ENCODE peak calls at places on chromosomes 5 and 9, in seven cellular contexts. A is EL; K is OCI-LY7; U is A549; T is GM03348; O is activated T-helper 1 cell treated with anti-CD3 and anti-CD28 coated beads, Interleukin-2, amount 50 U/mL, for 16 hours; F is psoas muscle. J is an unnamed sample.
A peak's percentile ranks its signal among the peaks of the same experiment; 100 is the strongest.

GRCh38 chr5:169127431-169127830 is 173.5 kb downstream of the SLIT3 start:
- DNase-seq in O (no peak), A (no peak), K (peak; percentile 2), F (no peak), U (no peak), T (no peak), J (no peak)

GRCh38 chr9:127444921-127445850 is 6.0 kb downstream of the RPL12 start:
- DNase-seq in O (no peak), F (no peak), A (peak; percentile 36), U (no peak), K (peak; percentile 20), T (no peak), J (no peak)

GRCh38 chr5:68290260-68290674 is 74.7 kb downstream of the PIK3R1 start:
- DNase-seq in A (peak; percentile 37), T (peak; percentile 18), U (no peak), O (no peak), F (no peak), K (no peak), J (peak; percentile 43)

GRCh38 chr9:126329476-126330275 is 3.0 kb downstream of the MVB12B start:
- DNase-seq in K (no peak), T (no peak), F (peak; percentile 72), U (no peak), O (no peak), A (no peak), J (no peak)

GRCh38 chr9:994005-994404 is 17.6 kb downstream of the DMRT3 start:
- DNase-seq in A (no peak), F (no peak), O (no peak), T (no peak), K (peak; percentile 40), U (no peak), J (no peak)

GRCh38 chr9:26169684-26170083 is 491.4 kb upstream of the TUSC1 start:
- DNase-seq in O (no peak), U (peak; percentile 2), A (peak; percentile 21), T (no peak), F (no peak), K (no peak), J (no peak)

GRCh38 chr9:8733096-8733954 is 933.7 kb upstream of the DMAC1 start:
- DNase-seq in A (no peak), O (no peak), K (no peak), F (peak; percentile 30), U (no peak), T (no peak), J (no peak)

GRCh38 chr5:61675015-61675692 is 343.1 kb downstream of the ZSWIM6 start:
- DNase-seq in K (no peak), T (no peak), A (no peak), F (no peak), O (no peak), U (no peak), J (no peak)

GRCh38 chr5:96242536-96242935 is 190.5 kb downstream of the PCSK1 start:
- DNase-seq in A (peak; percentile 46), T (no peak), O (no peak), K (no peak), U (no peak), F (no peak), J (no peak)

GRCh38 chr5:11683666-11684065 is 220.6 kb downstream of the CTNND2 start:
- DNase-seq in K (no peak), O (no peak), A (no peak), T (no peak), U (no peak), F (peak; percentile 24), J (no peak)

GRCh38 chr9:63817622-63818518 is 1467.1 kb downstream of the FOXD4L5 start:
- DNase-seq in A (peak; percentile 23), K (peak; percentile 49), T (peak; percentile 27), O (peak; percentile 43), F (peak; percentile 43), U (no peak), J (no peak)

GRCh38 chr9:101465330-101465915 is 29.8 kb upstream of the ALDOB start:
- DNase-seq in F (no peak), U (peak; percentile 36), K (peak; percentile 29), O (no peak), A (peak; percentile 80), T (peak; percentile 67), J (peak; percentile 70)

GRCh38 chr5:84381501-84382362 is 2.9 kb downstream of the EDIL3 start:
- DNase-seq in K (no peak), F (no peak), A (no peak), O (no peak), T (no peak), U (no peak), J (no peak)

GRCh38 chr9:120965344-120966004 is 38.9 kb upstream of the TRAF1 start:
- DNase-seq in A (no peak), O (no peak), K (no peak), F (peak; percentile 16), U (no peak), T (no peak), J (peak; percentile 43)

GRCh38 chr5:157166494-157167218 is 592 bp upstream of the GARIN3 start:
- DNase-seq in U (no peak), K (no peak), O (no peak), T (no peak), F (no peak), A (no peak), J (no peak)

GRCh38 chr9:121538221-121538620 is 38.6 kb upstream of the GGTA1 start:
- DNase-seq in O (no peak), U (no peak), F (no peak), A (no peak), K (no peak), T (no peak), J (no peak)

GRCh38 chr9:91416086-91416712 is 7.4 kb downstream of the NFIL3 start:
- DNase-seq in O (no peak), T (peak; percentile 27), U (no peak), A (peak; percentile 67), F (no peak), K (no peak), J (no peak)

GRCh38 chr9:21993893-21994525 is at the start of gene CDKN2A:
- DNase-seq in A (peak; percentile 64), F (no peak), O (peak; percentile 31), T (no peak), U (no peak), K (peak; percentile 90), J (no peak)

GRCh38 chr9:87054999-87055686 is 107.8 kb upstream of the GAS1 start:
- DNase-seq in U (no peak), K (no peak), O (no peak), A (no peak), F (no peak), T (no peak), J (no peak)

GRCh38 chr5:143014017-143014651 is 244.0 kb downstream of the ARHGAP26 start:
- DNase-seq in A (no peak), U (no peak), T (no peak), K (peak; percentile 45), O (no peak), F (peak; percentile 25), J (no peak)

GRCh38 chr5:57172466-57172961 is 1.3 kb upstream of the GPBP1 start:
- DNase-seq in U (no peak), F (no peak), A (peak; percentile 25), K (peak; percentile 56), O (no peak), T (peak; percentile 21), J (no peak)

GRCh38 chr5:174344335-174344734 is 298.8 kb downstream of the NSG2 start:
- DNase-seq in F (no peak), T (no peak), U (no peak), K (no peak), A (no peak), O (no peak), J (no peak)

GRCh38 chr5:95446009-95446408 is 54.8 kb downstream of the FAM81B start:
- DNase-seq in A (peak; percentile 87), O (no peak), K (no peak), T (peak; percentile 4), U (no peak), F (no peak), J (peak; percentile 4)

GRCh38 chr9:82010711-82011110 is 22.1 kb downstream of the SPATA31D1 start:
- DNase-seq in O (no peak), K (no peak), F (no peak), U (no peak), T (no peak), A (no peak), J (no peak)

GRCh38 chr5:128276537-128277216 is 193.1 kb downstream of the SLC12A2 start:
- DNase-seq in A (peak; percentile 27), F (no peak), O (no peak), T (no peak), K (no peak), U (no peak), J (no peak)

GRCh38 chr9:36492849-36493248 is 79.8 kb upstream of the MELK start:
- DNase-seq in K (no peak), A (no peak), F (no peak), U (no peak), O (no peak), T (no peak), J (no peak)

GRCh38 chr5:143886621-143887301 is 74.8 kb downstream of the HMHB1 start:
- DNase-seq in K (no peak), F (no peak), O (no peak), U (no peak), T (peak; percentile 37), A (no peak), J (peak; percentile 4)

GRCh38 chr5:173733831-173734491 is 117.5 kb upstream of the BOD1 start:
- DNase-seq in A (no peak), F (no peak), U (no peak), O (no peak), K (peak; percentile 92), T (no peak), J (no peak)

GRCh38 chr5:99349842-99350241 is 421.0 kb upstream of the CHD1 start:
- DNase-seq in A (no peak), T (no peak), O (no peak), U (no peak), F (no peak), K (no peak), J (no peak)

GRCh38 chr9:71704806-71705205 is 63.5 kb downstream of the CEMIP2 start:
- DNase-seq in U (no peak), T (no peak), A (no peak), K (no peak), F (no peak), O (no peak), J (no peak)

GRCh38 chr5:126516852-126517251 is 78.2 kb downstream of the ALDH7A1 start:
- DNase-seq in U (no peak), A (peak; percentile 55), O (no peak), T (no peak), K (no peak), F (no peak), J (no peak)

GRCh38 chr5:76874088-76874581 is 24.3 kb downstream of the S100Z start:
- DNase-seq in T (no peak), U (no peak), F (no peak), A (no peak), O (no peak), K (peak; percentile 98), J (no peak)

GRCh38 chr9:123339666-123340414 is 16.2 kb upstream of the CRB2 start:
- DNase-seq in O (peak; percentile 29), F (no peak), A (no peak), U (no peak), K (peak; percentile 88), T (no peak), J (no peak)

GRCh38 chr9:123033864-123034598 is 564 bp downstream of the GPR21 start:
- DNase-seq in K (no peak), U (no peak), T (no peak), A (no peak), F (peak; percentile 41), O (no peak), J (no peak)

GRCh38 chr5:176535101-176535654 is 2.0 kb downstream of the RNF44 start:
- DNase-seq in F (no peak), U (no peak), T (no peak), K (peak; percentile 76), O (no peak), A (no peak), J (no peak)

GRCh38 chr5:4987431-4987830 is 152.7 kb upstream of the ADAMTS16 start:
- DNase-seq in U (no peak), O (no peak), T (no peak), A (no peak), K (no peak), F (no peak), J (no peak)